ENCODE peak calls at places on chromosomes 3 and 15, in five cellular contexts. One of them, this sample, is unnamed.

GRCh38 chr3:101070260-101071121 is 77.3 kb upstream of the ABI3BP start:
- DNase-seq in stomach: peak
- DNase-seq in transverse colon: peak
- DNase-seq in K562: peak
- DNase-seq in body of pancreas: peak
- DNase-seq in this sample: peak

GRCh38 chr3:87898971-87899370 is 159.8 kb downstream of the CGGBP1 start:
- DNase-seq in K562: no peak
- DNase-seq in transverse colon: no peak
- DNase-seq in body of pancreas: no peak
- DNase-seq in stomach: no peak
- DNase-seq in this sample: no peak

GRCh38 chr3:78644847-78645246 is 1123.0 kb downstream of the ROBO1 start:
- DNase-seq in body of pancreas: no peak
- DNase-seq in transverse colon: no peak
- DNase-seq in stomach: no peak
- DNase-seq in K562: no peak
- DNase-seq in this sample: no peak

GRCh38 chr3:148723591-148723990 is 25.9 kb downstream of the AGTR1 start:
- DNase-seq in body of pancreas: no peak
- DNase-seq in transverse colon: no peak
- DNase-seq in stomach: no peak
- DNase-seq in K562: no peak
- DNase-seq in this sample: no peak

GRCh38 chr3:133424937-133425869 is 25.3 kb downstream of the BFSP2 start:
- DNase-seq in body of pancreas: no peak
- DNase-seq in transverse colon: no peak
- DNase-seq in stomach: no peak
- DNase-seq in K562: no peak
- DNase-seq in this sample: no peak

GRCh38 chr3:74067296-74067695 is 442.6 kb upstream of the PDZRN3 start:
- DNase-seq in K562: no peak
- DNase-seq in transverse colon: no peak
- DNase-seq in body of pancreas: no peak
- DNase-seq in stomach: peak
- DNase-seq in this sample: no peak

GRCh38 chr3:15602146-15602536 is 596 bp downstream of the BTD start:
- DNase-seq in transverse colon: no peak
- DNase-seq in body of pancreas: no peak
- DNase-seq in K562: no peak
- DNase-seq in stomach: no peak
- DNase-seq in this sample: no peak

GRCh38 chr3:129315386-129315991 is 36.8 kb downstream of the HMCES start:
- DNase-seq in transverse colon: peak
- DNase-seq in body of pancreas: peak
- DNase-seq in stomach: peak
- DNase-seq in K562: peak
- DNase-seq in this sample: peak

GRCh38 chr15:95557226-95558046 is 773.1 kb upstream of the NR2F2 start:
- DNase-seq in transverse colon: no peak
- DNase-seq in K562: peak
- DNase-seq in body of pancreas: no peak
- DNase-seq in stomach: no peak
- DNase-seq in this sample: no peak

GRCh38 chr3:155086041-155086440 is 5.9 kb downstream of the MME start:
- DNase-seq in transverse colon: no peak
- DNase-seq in body of pancreas: no peak
- DNase-seq in stomach: no peak
- DNase-seq in K562: no peak
- DNase-seq in this sample: no peak

GRCh38 chr15:41955807-41956525 is 16.4 kb downstream of the EHD4 start:
- DNase-seq in body of pancreas: peak
- DNase-seq in stomach: no peak
- DNase-seq in K562: no peak
- DNase-seq in transverse colon: no peak
- DNase-seq in this sample: no peak
- TF ChIP-seq CTCF in body of pancreas: no peak
- TF ChIP-seq CTCF in stomach: no peak
- TF ChIP-seq CTCF in K562: peak
- TF ChIP-seq CTCF in transverse colon: no peak
- TF ChIP-seq CTCF in this sample: peak

GRCh38 chr3:183884437-183885296 is at the start of gene PARL:
- DNase-seq in body of pancreas: peak
- DNase-seq in stomach: peak
- DNase-seq in transverse colon: peak
- DNase-seq in K562: peak
- DNase-seq in this sample: peak
- TF ChIP-seq POLR2A in body of pancreas: peak
- TF ChIP-seq POLR2A in stomach: no peak
- TF ChIP-seq POLR2A in transverse colon: peak
- TF ChIP-seq POLR2A in K562: peak
- TF ChIP-seq POLR2A in this sample: no peak

DNA sequence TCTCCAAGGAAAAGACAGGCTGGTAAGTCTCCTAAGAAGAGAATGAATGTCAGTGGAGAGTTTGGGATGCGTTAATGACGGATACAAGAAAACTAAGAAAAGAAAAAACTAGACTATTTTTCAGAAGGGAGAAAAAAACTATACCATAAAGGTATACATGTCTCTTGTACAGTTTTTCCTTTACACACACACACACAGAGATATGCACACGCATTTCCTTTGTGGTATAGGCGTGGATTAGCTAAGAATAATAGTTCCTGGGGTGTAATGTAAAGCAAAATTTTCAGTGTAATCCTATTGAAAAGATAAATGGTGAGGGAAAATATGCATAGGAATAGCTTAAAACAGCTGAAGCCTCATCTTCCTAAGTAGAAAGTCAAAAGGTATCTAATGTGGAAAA is 36.3 kb downstream of the GABPB1 start:
- DNase-seq in K562: no peak
- DNase-seq in body of pancreas: no peak
- DNase-seq in stomach: no peak
- DNase-seq in transverse colon: no peak
- DNase-seq in this sample: no peak
- H3K27ac ChIP-seq in K562: no peak
- H3K27ac ChIP-seq in body of pancreas: no peak
- H3K27ac ChIP-seq in stomach: no peak
- H3K27ac ChIP-seq in transverse colon: no peak
- H3K27ac ChIP-seq in this sample: no peak

GRCh38 chr15:52161406-52161966 is 29.7 kb downstream of the GNB5 start:
- DNase-seq in K562: no peak
- DNase-seq in stomach: no peak
- DNase-seq in transverse colon: no peak
- DNase-seq in body of pancreas: no peak
- DNase-seq in this sample: no peak

GRCh38 chr15:52164631-52165265 is 26.4 kb downstream of the GNB5 start:
- DNase-seq in transverse colon: no peak
- DNase-seq in stomach: no peak
- DNase-seq in K562: no peak
- DNase-seq in body of pancreas: no peak
- DNase-seq in this sample: no peak

GRCh38 chr15:52162260-52162659 is 28.9 kb downstream of the GNB5 start:
- DNase-seq in stomach: no peak
- DNase-seq in transverse colon: no peak
- DNase-seq in K562: no peak
- DNase-seq in body of pancreas: no peak
- DNase-seq in this sample: no peak

GRCh38 chr15:52162876-52163275 is 28.3 kb downstream of the GNB5 start:
- DNase-seq in transverse colon: no peak
- DNase-seq in body of pancreas: no peak
- DNase-seq in K562: no peak
- DNase-seq in stomach: no peak
- DNase-seq in this sample: no peak

GRCh38 chr15:52163321-52164190 is 27.6 kb downstream of the GNB5 start:
- DNase-seq in transverse colon: no peak
- DNase-seq in K562: peak
- DNase-seq in body of pancreas: no peak
- DNase-seq in stomach: no peak
- DNase-seq in this sample: no peak
- TF ChIP-seq CTCF in transverse colon: no peak
- TF ChIP-seq CTCF in K562: peak
- TF ChIP-seq CTCF in body of pancreas: no peak
- TF ChIP-seq CTCF in stomach: no peak
- TF ChIP-seq CTCF in this sample: peak

GRCh38 chr3:57958642-57959406 is 49.4 kb upstream of the FLNB start:
- DNase-seq in body of pancreas: no peak
- DNase-seq in transverse colon: peak
- DNase-seq in stomach: no peak
- DNase-seq in K562: peak
- DNase-seq in this sample: peak
- TF ChIP-seq POLR2A in body of pancreas: no peak
- TF ChIP-seq POLR2A in transverse colon: no peak
- TF ChIP-seq POLR2A in stomach: no peak
- TF ChIP-seq POLR2A in K562: no peak
- TF ChIP-seq POLR2A in this sample: no peak

GRCh38 chr15:75656813-75657212 is 9.1 kb downstream of the SNX33 start:
- DNase-seq in K562: no peak
- DNase-seq in body of pancreas: no peak
- DNase-seq in transverse colon: no peak
- DNase-seq in stomach: no peak
- DNase-seq in this sample: no peak

GRCh38 chr15:75656331-75656730 is 8.6 kb downstream of the SNX33 start:
- DNase-seq in body of pancreas: no peak
- DNase-seq in stomach: no peak
- DNase-seq in K562: no peak
- DNase-seq in transverse colon: no peak
- DNase-seq in this sample: no peak

GRCh38 chr15:75653347-75653913 is 5.7 kb downstream of the SNX33 start:
- DNase-seq in K562: no peak
- DNase-seq in stomach: no peak
- DNase-seq in transverse colon: no peak
- DNase-seq in body of pancreas: no peak
- DNase-seq in this sample: no peak

GRCh38 chr15:75654201-75654907 is 6.6 kb downstream of the SNX33 start:
- DNase-seq in stomach: no peak
- DNase-seq in K562: no peak
- DNase-seq in transverse colon: no peak
- DNase-seq in body of pancreas: no peak
- DNase-seq in this sample: no peak

DNA sequence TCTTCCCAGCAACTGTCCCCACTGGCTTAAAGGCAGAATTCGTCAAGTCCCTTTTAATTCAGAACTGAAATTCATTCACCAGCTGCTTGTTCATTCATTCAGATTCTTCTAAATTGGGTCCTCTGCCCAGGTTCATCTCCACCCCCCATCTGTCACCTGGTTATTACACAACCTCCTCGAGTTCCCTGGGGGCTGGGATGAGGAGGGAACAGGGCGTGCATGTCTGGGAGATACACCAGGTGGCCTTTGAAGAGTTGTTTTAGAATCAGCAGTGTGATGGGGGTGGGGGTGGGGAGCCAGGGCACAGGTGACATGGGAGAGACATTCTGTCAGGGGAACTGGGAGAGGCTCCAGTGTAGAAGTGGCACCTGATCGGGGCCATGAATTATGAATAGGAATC is 8.2 kb downstream of the SNX33 start:
- DNase-seq in stomach: no peak
- DNase-seq in body of pancreas: peak
- DNase-seq in transverse colon: no peak
- DNase-seq in K562: no peak
- DNase-seq in this sample: no peak
- H3K27ac ChIP-seq in stomach: no peak
- H3K27ac ChIP-seq in body of pancreas: no peak
- H3K27ac ChIP-seq in transverse colon: no peak
- H3K27ac ChIP-seq in K562: no peak
- H3K27ac ChIP-seq in this sample: no peak

This sample was measured in heart left ventricle.